ENCODE peak calls at places on chromosomes 7 and 10, in seven cellular contexts. One of them, this sample, is unnamed.
A peak's percentile ranks its signal among the peaks of the same experiment; 100 is the strongest.

GRCh38 chr7:44757311-44757710 is 8.7 kb downstream of the ZMIZ2 start:
- DNase-seq in fibroblast of the conjunctiva: no peak
- DNase-seq in NCI-H345: no peak
- DNase-seq in COR-L47: no peak
- DNase-seq in left ventricle myocardium superior: peak; percentile 89
- DNase-seq in left cardiac atrium: peak; percentile 71
- DNase-seq in stimulated activated CD4-positive, alpha-beta T cell treated with anti-CD3 and anti-CD28 coated beads, Interleukin-12 subunit alpha, Interleukin-12 subunit beta, amount 100 ng/mL, for 24 hours: no peak
- DNase-seq in this sample: no peak

GRCh38 chr10:95260397-95260881 is 30.4 kb downstream of the PDLIM1 start:
- DNase-seq in fibroblast of the conjunctiva: no peak
- DNase-seq in NCI-H345: no peak
- DNase-seq in COR-L47: no peak
- DNase-seq in left ventricle myocardium superior: no peak
- DNase-seq in left cardiac atrium: no peak
- DNase-seq in stimulated activated CD4-positive, alpha-beta T cell treated with anti-CD3 and anti-CD28 coated beads, Interleukin-12 subunit alpha, Interleukin-12 subunit beta, amount 100 ng/mL, for 24 hours: no peak
- DNase-seq in this sample: peak; percentile 67

GRCh38 chr7:108345710-108346336 is 110.4 kb downstream of the NRCAM start:
- DNase-seq in fibroblast of the conjunctiva: no peak
- DNase-seq in NCI-H345: peak; percentile 71
- DNase-seq in COR-L47: peak; percentile 64
- DNase-seq in left ventricle myocardium superior: no peak
- DNase-seq in left cardiac atrium: no peak
- DNase-seq in stimulated activated CD4-positive, alpha-beta T cell treated with anti-CD3 and anti-CD28 coated beads, Interleukin-12 subunit alpha, Interleukin-12 subunit beta, amount 100 ng/mL, for 24 hours: no peak
- DNase-seq in this sample: peak; percentile 60

GRCh38 chr10:90987383-90987782 is 66.5 kb upstream of the ANKRD1 start:
- DNase-seq in fibroblast of the conjunctiva: no peak
- DNase-seq in NCI-H345: no peak
- DNase-seq in COR-L47: no peak
- DNase-seq in left ventricle myocardium superior: no peak
- DNase-seq in left cardiac atrium: no peak
- DNase-seq in stimulated activated CD4-positive, alpha-beta T cell treated with anti-CD3 and anti-CD28 coated beads, Interleukin-12 subunit alpha, Interleukin-12 subunit beta, amount 100 ng/mL, for 24 hours: no peak
- DNase-seq in this sample: no peak

GRCh38 chr7:148060724-148061123 is 529.8 kb upstream of the C7orf33 start:
- DNase-seq in fibroblast of the conjunctiva: no peak
- DNase-seq in NCI-H345: no peak
- DNase-seq in COR-L47: no peak
- DNase-seq in left ventricle myocardium superior: no peak
- DNase-seq in left cardiac atrium: no peak
- DNase-seq in stimulated activated CD4-positive, alpha-beta T cell treated with anti-CD3 and anti-CD28 coated beads, Interleukin-12 subunit alpha, Interleukin-12 subunit beta, amount 100 ng/mL, for 24 hours: no peak
- DNase-seq in this sample: no peak

GRCh38 chr10:127968027-127968441 is 61.1 kb downstream of the PTPRE start:
- DNase-seq in fibroblast of the conjunctiva: no peak
- DNase-seq in NCI-H345: peak; percentile 11
- DNase-seq in COR-L47: no peak
- DNase-seq in left ventricle myocardium superior: no peak
- DNase-seq in left cardiac atrium: no peak
- DNase-seq in stimulated activated CD4-positive, alpha-beta T cell treated with anti-CD3 and anti-CD28 coated beads, Interleukin-12 subunit alpha, Interleukin-12 subunit beta, amount 100 ng/mL, for 24 hours: no peak
- DNase-seq in this sample: peak; percentile 59

GRCh38 chr7:33107136-33108066 is 1.8 kb downstream of the RP9 start:
- DNase-seq in fibroblast of the conjunctiva: peak; percentile 47
- DNase-seq in NCI-H345: peak; percentile 36
- DNase-seq in COR-L47: peak; percentile 13
- DNase-seq in left ventricle myocardium superior: no peak
- DNase-seq in left cardiac atrium: no peak
- DNase-seq in stimulated activated CD4-positive, alpha-beta T cell treated with anti-CD3 and anti-CD28 coated beads, Interleukin-12 subunit alpha, Interleukin-12 subunit beta, amount 100 ng/mL, for 24 hours: no peak
- DNase-seq in this sample: peak; percentile 86

GRCh38 chr7:127810691-127811660 is 159.0 kb downstream of the SND1 start:
- DNase-seq in fibroblast of the conjunctiva: no peak
- DNase-seq in NCI-H345: no peak
- DNase-seq in COR-L47: no peak
- DNase-seq in left ventricle myocardium superior: no peak
- DNase-seq in left cardiac atrium: no peak
- DNase-seq in stimulated activated CD4-positive, alpha-beta T cell treated with anti-CD3 and anti-CD28 coated beads, Interleukin-12 subunit alpha, Interleukin-12 subunit beta, amount 100 ng/mL, for 24 hours: no peak
- DNase-seq in this sample: no peak

GRCh38 chr10:69492091-69492745 is 41.0 kb downstream of the TSPAN15 start:
- DNase-seq in fibroblast of the conjunctiva: no peak
- DNase-seq in NCI-H345: no peak
- DNase-seq in COR-L47: no peak
- DNase-seq in left ventricle myocardium superior: peak; percentile 5
- DNase-seq in left cardiac atrium: no peak
- DNase-seq in stimulated activated CD4-positive, alpha-beta T cell treated with anti-CD3 and anti-CD28 coated beads, Interleukin-12 subunit alpha, Interleukin-12 subunit beta, amount 100 ng/mL, for 24 hours: no peak
- DNase-seq in this sample: no peak

GRCh38 chr10:83934062-83934461 is 205.2 kb upstream of the GHITM start:
- DNase-seq in fibroblast of the conjunctiva: no peak
- DNase-seq in NCI-H345: no peak
- DNase-seq in COR-L47: no peak
- DNase-seq in left ventricle myocardium superior: no peak
- DNase-seq in left cardiac atrium: no peak
- DNase-seq in stimulated activated CD4-positive, alpha-beta T cell treated with anti-CD3 and anti-CD28 coated beads, Interleukin-12 subunit alpha, Interleukin-12 subunit beta, amount 100 ng/mL, for 24 hours: no peak
- DNase-seq in this sample: no peak

GRCh38 chr7:31855530-31855929 is 168.5 kb downstream of the PPP1R17 start:
- DNase-seq in fibroblast of the conjunctiva: no peak
- DNase-seq in NCI-H345: no peak
- DNase-seq in COR-L47: no peak
- DNase-seq in left ventricle myocardium superior: no peak
- DNase-seq in left cardiac atrium: no peak
- DNase-seq in stimulated activated CD4-positive, alpha-beta T cell treated with anti-CD3 and anti-CD28 coated beads, Interleukin-12 subunit alpha, Interleukin-12 subunit beta, amount 100 ng/mL, for 24 hours: no peak
- DNase-seq in this sample: no peak

GRCh38 chr10:111956841-111957240 is 226.7 kb downstream of the GPAM start:
- DNase-seq in fibroblast of the conjunctiva: no peak
- DNase-seq in NCI-H345: no peak
- DNase-seq in COR-L47: no peak
- DNase-seq in left ventricle myocardium superior: no peak
- DNase-seq in left cardiac atrium: no peak
- DNase-seq in stimulated activated CD4-positive, alpha-beta T cell treated with anti-CD3 and anti-CD28 coated beads, Interleukin-12 subunit alpha, Interleukin-12 subunit beta, amount 100 ng/mL, for 24 hours: no peak
- DNase-seq in this sample: no peak

This sample was measured in endodermal cell.